ENCODE peak calls at places on chromosome 18, in eight cellular contexts. One of them, this sample, is unnamed.

GRCh38 chr18:75253784-75254183 is 43.2 kb downstream of the TSHZ1 start:
- DNase-seq in epithelial cell of esophagus: no peak
- DNase-seq in cardiac muscle cell: peak
- DNase-seq in coronary artery: no peak
- DNase-seq in lower leg skin: no peak
- DNase-seq in HFFc6: no peak
- DNase-seq in AG09309: no peak
- DNase-seq in HL-60: no peak
- DNase-seq in this sample: no peak

GRCh38 chr18:71116535-71116934 is 827.7 kb downstream of the SOCS6 start:
- DNase-seq in epithelial cell of esophagus: no peak
- DNase-seq in cardiac muscle cell: peak
- DNase-seq in coronary artery: no peak
- DNase-seq in lower leg skin: no peak
- DNase-seq in HFFc6: no peak
- DNase-seq in AG09309: no peak
- DNase-seq in HL-60: no peak
- DNase-seq in this sample: no peak

GRCh38 chr18:68837665-68838390 is 39.9 kb downstream of the CCDC102B start:
- DNase-seq in epithelial cell of esophagus: no peak
- DNase-seq in cardiac muscle cell: no peak
- DNase-seq in coronary artery: no peak
- DNase-seq in lower leg skin: no peak
- DNase-seq in HFFc6: peak
- DNase-seq in AG09309: peak
- DNase-seq in HL-60: no peak
- DNase-seq in this sample: no peak

GRCh38 chr18:41955688-41956087 is 654 bp downstream of the PIK3C3 start:
- DNase-seq in epithelial cell of esophagus: peak
- DNase-seq in cardiac muscle cell: no peak
- DNase-seq in coronary artery: no peak
- DNase-seq in lower leg skin: no peak
- DNase-seq in HFFc6: no peak
- DNase-seq in AG09309: no peak
- DNase-seq in HL-60: no peak
- DNase-seq in this sample: no peak

GRCh38 chr18:73079920-73080319 is 212.1 kb upstream of the NETO1 start:
- DNase-seq in epithelial cell of esophagus: no peak
- DNase-seq in cardiac muscle cell: no peak
- DNase-seq in coronary artery: no peak
- DNase-seq in lower leg skin: no peak
- DNase-seq in HFFc6: no peak
- DNase-seq in AG09309: no peak
- DNase-seq in HL-60: no peak
- DNase-seq in this sample: no peak

GRCh38 chr18:25310045-25310444 is 41.9 kb downstream of the ZNF521 start:
- DNase-seq in epithelial cell of esophagus: peak
- DNase-seq in cardiac muscle cell: peak
- DNase-seq in coronary artery: no peak
- DNase-seq in lower leg skin: no peak
- DNase-seq in HFFc6: peak
- DNase-seq in AG09309: no peak
- DNase-seq in HL-60: no peak
- DNase-seq in this sample: no peak

GRCh38 chr18:48105317-48105716 is 174.9 kb upstream of the SMAD2 start:
- DNase-seq in epithelial cell of esophagus: peak
- DNase-seq in cardiac muscle cell: no peak
- DNase-seq in coronary artery: no peak
- DNase-seq in lower leg skin: no peak
- DNase-seq in HFFc6: no peak
- DNase-seq in AG09309: no peak
- DNase-seq in HL-60: no peak
- DNase-seq in this sample: no peak

GRCh38 chr18:55159027-55159426 is 199.8 kb upstream of the CCDC68 start:
- DNase-seq in epithelial cell of esophagus: no peak
- DNase-seq in cardiac muscle cell: no peak
- DNase-seq in coronary artery: no peak
- DNase-seq in lower leg skin: no peak
- DNase-seq in HFFc6: no peak
- DNase-seq in AG09309: no peak
- DNase-seq in HL-60: no peak
- DNase-seq in this sample: no peak

GRCh38 chr18:32293107-32293506 is 103.3 kb downstream of the MEP1B start:
- DNase-seq in epithelial cell of esophagus: no peak
- DNase-seq in cardiac muscle cell: no peak
- DNase-seq in coronary artery: no peak
- DNase-seq in lower leg skin: no peak
- DNase-seq in HFFc6: no peak
- DNase-seq in AG09309: no peak
- DNase-seq in HL-60: no peak
- DNase-seq in this sample: no peak

GRCh38 chr18:62332437-62332816 is 7.3 kb downstream of the TNFRSF11A start:
- DNase-seq in epithelial cell of esophagus: no peak
- DNase-seq in cardiac muscle cell: no peak
- DNase-seq in coronary artery: no peak
- DNase-seq in lower leg skin: no peak
- DNase-seq in HFFc6: no peak
- DNase-seq in AG09309: no peak
- DNase-seq in HL-60: peak
- DNase-seq in this sample: no peak

GRCh38 chr18:37381554-37381953 is 184.0 kb downstream of the CELF4 start:
- DNase-seq in epithelial cell of esophagus: no peak
- DNase-seq in cardiac muscle cell: no peak
- DNase-seq in coronary artery: no peak
- DNase-seq in lower leg skin: no peak
- DNase-seq in HFFc6: no peak
- DNase-seq in AG09309: no peak
- DNase-seq in HL-60: no peak
- DNase-seq in this sample: no peak

GRCh38 chr18:45670281-45670962 is 53.6 kb upstream of the SLC14A1 start:
- DNase-seq in epithelial cell of esophagus: peak
- DNase-seq in cardiac muscle cell: peak
- DNase-seq in coronary artery: no peak
- DNase-seq in lower leg skin: no peak
- DNase-seq in HFFc6: peak
- DNase-seq in AG09309: peak
- DNase-seq in HL-60: peak
- DNase-seq in this sample: no peak

GRCh38 chr18:57437782-57438668 is 2.9 kb downstream of the ONECUT2 start:
- DNase-seq in epithelial cell of esophagus: peak
- DNase-seq in cardiac muscle cell: peak
- DNase-seq in coronary artery: no peak
- DNase-seq in lower leg skin: no peak
- DNase-seq in HFFc6: peak
- DNase-seq in AG09309: peak
- DNase-seq in HL-60: peak
- DNase-seq in this sample: peak
- TF ChIP-seq CTCF in epithelial cell of esophagus: peak
- TF ChIP-seq CTCF in cardiac muscle cell: peak
- TF ChIP-seq CTCF in coronary artery: no peak
- TF ChIP-seq CTCF in lower leg skin: no peak
- TF ChIP-seq CTCF in HFFc6: peak
- TF ChIP-seq CTCF in AG09309: peak
- TF ChIP-seq CTCF in HL-60: peak
- TF ChIP-seq CTCF in this sample: peak

DNA sequence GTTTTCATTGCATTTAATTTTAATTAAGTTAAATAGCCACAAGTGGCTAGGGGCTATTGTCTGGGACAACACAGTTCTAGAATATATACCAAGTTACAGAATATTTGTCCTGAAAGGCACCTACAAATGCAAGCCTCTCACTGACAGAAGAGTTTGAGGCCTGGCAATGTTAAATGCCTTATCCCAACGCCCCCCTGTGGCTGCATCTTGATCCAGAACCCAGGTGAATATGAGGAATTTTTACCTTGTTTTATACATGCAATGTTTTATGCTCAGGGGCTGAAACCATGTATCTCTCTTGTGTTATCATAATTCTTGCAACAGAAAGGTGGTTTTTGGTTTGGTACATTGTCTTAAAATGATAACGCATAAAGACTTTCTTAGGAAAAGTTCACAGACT is 71.8 kb upstream of the SEC11C start:
- DNase-seq in epithelial cell of esophagus: peak
- DNase-seq in cardiac muscle cell: peak
- DNase-seq in coronary artery: no peak
- DNase-seq in lower leg skin: no peak
- DNase-seq in HFFc6: no peak
- DNase-seq in AG09309: no peak
- DNase-seq in HL-60: no peak
- DNase-seq in this sample: no peak
- TF ChIP-seq CTCF in epithelial cell of esophagus: peak
- TF ChIP-seq CTCF in cardiac muscle cell: peak
- TF ChIP-seq CTCF in coronary artery: no peak
- TF ChIP-seq CTCF in lower leg skin: no peak
- TF ChIP-seq CTCF in HFFc6: peak
- TF ChIP-seq CTCF in AG09309: peak
- TF ChIP-seq CTCF in HL-60: peak
- TF ChIP-seq CTCF in this sample: peak

GRCh38 chr18:21444465-21445023 is 156.0 kb downstream of the ESCO1 start:
- DNase-seq in epithelial cell of esophagus: peak
- DNase-seq in cardiac muscle cell: peak
- DNase-seq in coronary artery: no peak
- DNase-seq in lower leg skin: no peak
- DNase-seq in HFFc6: peak
- DNase-seq in AG09309: peak
- DNase-seq in HL-60: peak
- DNase-seq in this sample: peak
- TF ChIP-seq CTCF in epithelial cell of esophagus: peak
- TF ChIP-seq CTCF in cardiac muscle cell: peak
- TF ChIP-seq CTCF in coronary artery: peak
- TF ChIP-seq CTCF in lower leg skin: no peak
- TF ChIP-seq CTCF in HFFc6: peak
- TF ChIP-seq CTCF in AG09309: peak
- TF ChIP-seq CTCF in HL-60: peak
- TF ChIP-seq CTCF in this sample: peak

GRCh38 chr18:57435851-57436192 is 648 bp downstream of the ONECUT2 start:
- DNase-seq in epithelial cell of esophagus: no peak
- DNase-seq in cardiac muscle cell: no peak
- DNase-seq in coronary artery: no peak
- DNase-seq in lower leg skin: no peak
- DNase-seq in HFFc6: no peak
- DNase-seq in AG09309: no peak
- DNase-seq in HL-60: no peak
- DNase-seq in this sample: no peak
- TF ChIP-seq CTCF in epithelial cell of esophagus: no peak
- TF ChIP-seq CTCF in cardiac muscle cell: no peak
- TF ChIP-seq CTCF in coronary artery: no peak
- TF ChIP-seq CTCF in lower leg skin: no peak
- TF ChIP-seq CTCF in HFFc6: no peak
- TF ChIP-seq CTCF in AG09309: no peak
- TF ChIP-seq CTCF in HL-60: no peak
- TF ChIP-seq CTCF in this sample: no peak

GRCh38 chr18:61047794-61048193 is 285.4 kb upstream of the CDH20 start:
- DNase-seq in epithelial cell of esophagus: no peak
- DNase-seq in cardiac muscle cell: no peak
- DNase-seq in coronary artery: no peak
- DNase-seq in lower leg skin: no peak
- DNase-seq in HFFc6: no peak
- DNase-seq in AG09309: no peak
- DNase-seq in HL-60: no peak
- DNase-seq in this sample: no peak
- TF ChIP-seq CTCF in epithelial cell of esophagus: no peak
- TF ChIP-seq CTCF in cardiac muscle cell: no peak
- TF ChIP-seq CTCF in coronary artery: no peak
- TF ChIP-seq CTCF in lower leg skin: no peak
- TF ChIP-seq CTCF in HFFc6: no peak
- TF ChIP-seq CTCF in AG09309: no peak
- TF ChIP-seq CTCF in HL-60: no peak
- TF ChIP-seq CTCF in this sample: no peak

GRCh38 chr18:79522451-79523220 is 126.9 kb downstream of the NFATC1 start:
- DNase-seq in epithelial cell of esophagus: no peak
- DNase-seq in cardiac muscle cell: no peak
- DNase-seq in coronary artery: peak
- DNase-seq in lower leg skin: no peak
- DNase-seq in HFFc6: no peak
- DNase-seq in AG09309: no peak
- DNase-seq in HL-60: peak
- DNase-seq in this sample: no peak

GRCh38 chr18:79521806-79522205 is 126.1 kb downstream of the NFATC1 start:
- DNase-seq in epithelial cell of esophagus: no peak
- DNase-seq in cardiac muscle cell: no peak
- DNase-seq in coronary artery: peak
- DNase-seq in lower leg skin: no peak
- DNase-seq in HFFc6: no peak
- DNase-seq in AG09309: no peak
- DNase-seq in HL-60: no peak
- DNase-seq in this sample: no peak

GRCh38 chr18:79524181-79525078 is 128.7 kb downstream of the NFATC1 start:
- DNase-seq in epithelial cell of esophagus: no peak
- DNase-seq in cardiac muscle cell: no peak
- DNase-seq in coronary artery: peak
- DNase-seq in lower leg skin: no peak
- DNase-seq in HFFc6: no peak
- DNase-seq in AG09309: no peak
- DNase-seq in HL-60: peak
- DNase-seq in this sample: no peak

GRCh38 chr18:79523738-79524180 is 128.0 kb downstream of the NFATC1 start:
- DNase-seq in epithelial cell of esophagus: no peak
- DNase-seq in cardiac muscle cell: no peak
- DNase-seq in coronary artery: peak
- DNase-seq in lower leg skin: no peak
- DNase-seq in HFFc6: no peak
- DNase-seq in AG09309: no peak
- DNase-seq in HL-60: peak
- DNase-seq in this sample: no peak

DNA sequence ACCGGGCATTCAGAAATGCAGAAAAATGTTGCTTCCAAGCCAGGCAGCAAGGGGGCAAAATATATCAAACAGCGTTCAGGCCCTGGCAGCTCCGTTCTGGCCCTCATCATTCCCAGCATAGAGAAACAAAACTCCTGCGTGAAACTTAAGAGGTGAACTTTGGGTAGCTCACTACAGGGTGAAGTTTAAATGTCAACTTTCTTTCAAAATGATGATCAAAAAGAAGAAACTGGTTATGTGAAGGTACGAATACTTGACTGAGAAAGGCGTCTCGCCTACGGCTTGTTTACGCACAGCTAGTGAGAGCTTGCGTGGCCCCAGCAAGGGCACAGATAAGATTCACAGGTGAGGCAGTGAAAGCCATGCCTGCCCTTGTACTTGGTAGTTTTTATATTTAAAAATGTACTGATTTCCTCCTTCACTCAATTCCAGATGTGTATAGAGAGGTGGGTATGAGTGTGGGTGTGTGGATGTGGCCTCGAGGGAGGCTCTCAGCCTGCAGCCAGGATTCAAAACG is 127.5 kb downstream of the NFATC1 start:
- DNase-seq in epithelial cell of esophagus: no peak
- DNase-seq in cardiac muscle cell: no peak
- DNase-seq in coronary artery: peak
- DNase-seq in lower leg skin: no peak
- DNase-seq in HFFc6: no peak
- DNase-seq in AG09309: no peak
- DNase-seq in HL-60: no peak
- DNase-seq in this sample: no peak
- TF ChIP-seq CTCF in epithelial cell of esophagus: no peak
- TF ChIP-seq CTCF in cardiac muscle cell: no peak
- TF ChIP-seq CTCF in coronary artery: no peak
- TF ChIP-seq CTCF in lower leg skin: no peak
- TF ChIP-seq CTCF in HFFc6: no peak
- TF ChIP-seq CTCF in AG09309: no peak
- TF ChIP-seq CTCF in HL-60: no peak
- TF ChIP-seq CTCF in this sample: no peak